ENCODE peak calls at places on chromosome 13, in ten cellular contexts. L, S, Q, X, I, R, V, W, M and B are unnamed samples.

GRCh38 chr13:44273991-44274810 is 99.4 kb upstream of the SERP2 start:
- DNase-seq in L (peak; percentile 85), S (no peak), Q (peak; percentile 6), X (no peak), I (no peak), R (peak; percentile 71), V (no peak), W (peak; percentile 65), M (no peak), B (no peak)

GRCh38 chr13:44199627-44200207 is 173.9 kb upstream of the SERP2 start:
- DNase-seq in L (no peak), S (no peak), Q (no peak), X (no peak), I (no peak), R (peak; percentile 62), V (no peak), W (no peak), M (no peak), B (no peak)

GRCh38 chr13:107373551-107373950 is 805.6 kb upstream of the ARGLU1 start:
- DNase-seq in L (peak; percentile 91), S (no peak), Q (no peak), X (no peak), I (no peak), R (peak; percentile 2), V (no peak), W (no peak), M (no peak), B (peak; percentile 70)

GRCh38 chr13:48477191-48477855 is 55.6 kb downstream of the RCBTB2 start:
- DNase-seq in L (no peak), S (no peak), Q (no peak), X (no peak), I (no peak), R (no peak), V (no peak), W (no peak), M (no peak), B (no peak)

GRCh38 chr13:97849305-97849704 is 104.2 kb upstream of the IPO5 start:
- DNase-seq in L (peak; percentile 39), S (no peak), Q (no peak), X (no peak), I (no peak), R (peak; percentile 49), V (no peak), W (peak; percentile 42), M (no peak), B (no peak)

GRCh38 chr13:82070411-82070810 is 1729.5 kb upstream of the SPRY2 start:
- DNase-seq in L (no peak), S (no peak), Q (no peak), X (no peak), I (no peak), R (no peak), V (no peak), W (no peak), M (no peak), B (no peak)

GRCh38 chr13:40063743-40064142 is 408.3 kb downstream of the COG6 start:
- DNase-seq in L (no peak), S (no peak), Q (no peak), X (no peak), I (no peak), R (no peak), V (no peak), W (no peak), M (no peak), B (peak; percentile 23)

GRCh38 chr13:59677966-59678814 is 485.5 kb downstream of the DIAPH3 start:
- DNase-seq in L (peak; percentile 71), S (no peak), Q (no peak), X (no peak), I (no peak), R (peak; percentile 62), V (no peak), W (peak; percentile 70), M (no peak), B (peak; percentile 76)

GRCh38 chr13:22562116-22562515 is 618.7 kb upstream of the SGCG start:
- DNase-seq in L (no peak), S (no peak), Q (no peak), X (no peak), I (no peak), R (peak; percentile 1), V (no peak), W (no peak), M (no peak), B (no peak)

GRCh38 chr13:105814902-105815250 is 720.6 kb downstream of the EFNB2 start:
- DNase-seq in L (no peak), S (no peak), Q (no peak), X (no peak), I (no peak), R (no peak), V (no peak), W (no peak), M (no peak), B (no peak)

GRCh38 chr13:68168448-68168847 is 938.3 kb upstream of the PCDH9 start:
- DNase-seq in L (peak; percentile 63), S (no peak), Q (no peak), X (no peak), I (no peak), R (no peak), V (no peak), W (no peak), M (no peak), B (no peak)

GRCh38 chr13:49641810-49642291 is 13.5 kb downstream of the ARL11 start:
- DNase-seq in L (peak; percentile 94), S (no peak), Q (no peak), X (no peak), I (no peak), R (peak; percentile 95), V (no peak), W (peak; percentile 85), M (peak; percentile 81), B (peak; percentile 45)

GRCh38 chr13:27922974-27923612 is 3.3 kb downstream of the PDX1 start:
- DNase-seq in L (no peak), S (no peak), Q (no peak), X (no peak), I (no peak), R (no peak), V (no peak), W (no peak), M (no peak), B (no peak)

GRCh38 chr13:54593504-54593903 is 1564.9 kb downstream of the OLFM4 start:
- DNase-seq in L (no peak), S (no peak), Q (no peak), X (no peak), I (no peak), R (no peak), V (no peak), W (no peak), M (no peak), B (no peak)

GRCh38 chr13:30156270-30156669 is 151.1 kb downstream of the KATNAL1 start:
- DNase-seq in L (no peak), S (no peak), Q (no peak), X (no peak), I (no peak), R (no peak), V (no peak), W (peak; percentile 47), M (peak; percentile 13), B (no peak)

GRCh38 chr13:109139346-109139745 is 509.9 kb downstream of the MYO16 start:
- DNase-seq in L (no peak), S (no peak), Q (no peak), X (no peak), I (no peak), R (no peak), V (no peak), W (no peak), M (no peak), B (no peak)

GRCh38 chr13:90867336-90867683 is 480.2 kb upstream of the MIR17HG start:
- DNase-seq in L (peak; percentile 81), S (no peak), Q (peak; percentile 19), X (peak; percentile 49), I (no peak), R (peak; percentile 44), V (no peak), W (peak; percentile 64), M (no peak), B (peak; percentile 64)

GRCh38 chr13:48176781-48177180 is 56.2 kb upstream of the ITM2B start:
- DNase-seq in L (no peak), S (no peak), Q (no peak), X (no peak), I (no peak), R (no peak), V (no peak), W (no peak), M (no peak), B (no peak)